ENCODE peak calls at places on chromosome 10, in four cellular contexts. E is astrocyte, H is adrenal gland, S is mucosa of descending colon. Z is an unnamed sample. For H3K9me3, the result is how much of the 10 kb centered on the place peaks cover.

GRCh38 chr10:103789771-103790201 is 65.6 kb downstream of the SH3PXD2A start:
- DNase-seq in H (no peak), E (no peak), S (peak), Z (no peak)

GRCh38 chr10:117477961-117478670 is 64.4 kb upstream of the EMX2 start:
- DNase-seq in H (no peak), S (no peak), E (peak), Z (no peak)

GRCh38 chr10:124917939-124918830 is 23.7 kb upstream of the ZRANB1 start:
- DNase-seq in E (peak), S (peak), H (peak), Z (no peak)

GRCh38 chr10:69663548-69663947 is 33.5 kb downstream of the FAM241B start:
- DNase-seq in S (no peak), H (no peak), E (no peak), Z (no peak)

GRCh38 chr10:63099734-63100133 is 33.4 kb upstream of the NRBF2 start:
- DNase-seq in H (no peak), E (no peak), S (no peak), Z (no peak)

GRCh38 chr10:29542723-29543122 is 92.0 kb downstream of the SVIL start:
- DNase-seq in E (no peak), H (no peak), S (no peak), Z (no peak)

GRCh38 chr10:61609609-61610166 is 53.0 kb upstream of the CABCOCO1 start:
- DNase-seq in S (no peak), H (no peak), E (no peak), Z (no peak)

GRCh38 chr10:88987243-88987726 is 3.3 kb upstream of the FAS start:
- DNase-seq in E (no peak), S (no peak), H (no peak), Z (no peak)

GRCh38 chr10:16521311-16522016 is at the start of gene C1QL3:
- DNase-seq in S (peak), E (peak), H (peak), Z (no peak)

GRCh38 chr10:16583382-16583781 is 61.7 kb upstream of the C1QL3 start:
- DNase-seq in H (no peak), S (no peak), E (no peak), Z (no peak)

GRCh38 chr10:116014859-116015258 is 258.1 kb downstream of the GFRA1 start:
- DNase-seq in H (no peak), S (no peak), E (peak), Z (no peak)

GRCh38 chr10:66538908-66539307 is 386.9 kb upstream of the LRRTM3 start:
- DNase-seq in H (no peak), E (no peak), S (no peak), Z (no peak)

GRCh38 chr10:83012866-83013265 is 1126.4 kb upstream of the GHITM start:
- DNase-seq in S (no peak), E (peak), H (no peak), Z (no peak)

GRCh38 chr10:117989962-117990361 is 56.8 kb downstream of the RAB11FIP2 start:
- DNase-seq in H (no peak), S (no peak), E (no peak), Z (no peak)

GRCh38 chr10:119542990-119543813 is 683 bp upstream of the RGS10 start:
- DNase-seq in E (peak), H (peak), S (peak), Z (no peak)

GRCh38 chr10:95467162-95467599 is 94.0 kb downstream of the SORBS1 start:
- DNase-seq in S (peak), E (no peak), H (no peak), Z (peak)

GRCh38 chr10:79116801-79117723 is 48.3 kb downstream of the ZMIZ1 start:
- DNase-seq in S (peak), H (peak), E (peak), Z (no peak)

GRCh38 chr10:49254556-49255318 is 44.2 kb upstream of the C10orf71 start:
- DNase-seq in S (peak), E (no peak), H (no peak), Z (no peak)

GRCh38 chr10:131074682-131075081 is 236.8 kb downstream of the TCERG1L start:
- DNase-seq in S (no peak), H (no peak), E (no peak), Z (no peak)

GRCh38 chr10:69629897-69630650 is at the start of gene FAM241B:
- DNase-seq in E (peak), H (peak), S (peak), Z (no peak)

GRCh38 chr10:89793649-89794254 is 92.4 kb downstream of the KIF20B start:
- DNase-seq in H (peak), S (peak), E (peak), Z (no peak)

GRCh38 chr10:15346440-15347141 is 24.5 kb downstream of the FAM171A1 start:
- DNase-seq in E (peak), H (no peak), S (no peak), Z (no peak)

GRCh38 chr10:6062101-6062771 is at the start of gene IL2RA:
- DNase-seq in S (peak), H (no peak), E (no peak), Z (peak)

GRCh38 chr10:126734957-126735356 is 64.5 kb upstream of the C10orf90 start:
- DNase-seq in E (no peak), H (no peak), S (no peak), Z (no peak)

GRCh38 chr10:79937661-79938226 is 11.2 kb downstream of the SFTPD start:
- DNase-seq in E (no peak), S (no peak), H (no peak), Z (no peak)

GRCh38 chr10:90888387-90888786 is 16.6 kb downstream of the RPP30 start:
- DNase-seq in H (no peak), E (no peak), S (no peak), Z (no peak)

GRCh38 chr10:58065529-58065815 is 202.2 kb downstream of the IPMK start:
- DNase-seq in H (no peak), E (no peak), S (no peak), Z (no peak)

GRCh38 chr10:24886281-24886680 is 66.1 kb downstream of the PRTFDC1 start:
- DNase-seq in S (peak), E (no peak), H (no peak), Z (no peak)

GRCh38 chr10:10826125-10826524 is 191.5 kb upstream of the CELF2 start:
- DNase-seq in H (no peak), S (no peak), E (peak), Z (no peak)

GRCh38 chr10:29857843-29858242 is 201.5 kb downstream of the JCAD start:
- DNase-seq in S (no peak), H (no peak), E (no peak), Z (no peak)

GRCh38 chr10:63042256-63042655 is 90.9 kb upstream of the NRBF2 start:
- DNase-seq in H (no peak), S (no peak), E (peak), Z (no peak)

GRCh38 chr10:56537984-56538383 is 176.9 kb upstream of the ZWINT start:
- DNase-seq in H (peak), E (peak), S (no peak), Z (no peak)

GRCh38 chr10:123622381-123622780 is 43.8 kb upstream of the GPR26 start:
- DNase-seq in E (no peak), S (no peak), H (no peak), Z (no peak)

DNA sequence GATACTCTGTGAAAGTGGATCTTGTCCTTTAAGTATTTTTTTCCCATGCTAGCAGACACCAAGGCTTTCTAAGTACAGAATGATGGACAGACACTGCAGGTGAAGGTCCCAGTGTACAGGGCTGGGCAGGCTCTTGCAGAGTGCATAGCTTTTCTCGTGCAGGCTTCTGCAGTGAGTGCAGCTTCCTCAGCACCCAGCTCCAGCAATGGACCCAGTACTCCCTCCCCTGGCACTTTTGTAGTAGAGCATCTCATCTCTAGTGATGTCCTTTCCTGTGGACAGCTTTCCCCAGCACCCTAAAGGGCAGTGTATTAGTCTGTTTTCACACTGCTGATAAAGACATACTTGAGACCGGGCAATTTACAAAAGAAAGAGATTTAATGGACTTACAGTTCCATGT is 104.3 kb downstream of the CUL2 start:
- DNase-seq in E (no peak), S (peak), H (no peak), Z (no peak)
- TF ChIP-seq CTCF in E (no peak), S (no peak), H (no peak), Z (no peak)

DNA sequence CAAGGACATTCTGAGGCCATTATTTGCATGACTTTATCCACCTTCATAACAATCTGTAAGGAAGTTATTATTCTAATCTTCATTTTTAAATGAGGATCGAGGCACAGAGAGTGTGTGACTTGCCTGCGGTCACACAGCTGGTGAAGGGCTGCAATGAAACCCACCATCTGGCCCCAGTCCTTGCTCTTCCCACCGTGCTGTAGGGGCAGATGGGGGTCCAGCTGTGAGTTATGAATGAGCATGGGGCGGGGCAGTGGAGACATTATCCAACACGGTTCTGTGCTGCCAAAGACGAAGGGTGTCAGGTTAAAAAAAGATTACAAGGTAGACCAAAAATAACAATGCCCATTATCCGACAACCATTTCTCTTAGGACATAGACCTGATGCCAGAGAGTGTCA is 417.5 kb upstream of the MGMT start:
- DNase-seq in E (no peak), H (no peak), S (no peak), Z (no peak)
- H3K9me3 ChIP-seq in E (under half), H (under half), S (under half), Z (under half)

GRCh38 chr10:110918269-110918632 is 729 bp downstream of the BBIP1 start:
- DNase-seq in E (peak), S (peak), H (peak), Z (peak)
- TF ChIP-seq CTCF in E (no peak), S (no peak), H (no peak), Z (no peak)

DNA sequence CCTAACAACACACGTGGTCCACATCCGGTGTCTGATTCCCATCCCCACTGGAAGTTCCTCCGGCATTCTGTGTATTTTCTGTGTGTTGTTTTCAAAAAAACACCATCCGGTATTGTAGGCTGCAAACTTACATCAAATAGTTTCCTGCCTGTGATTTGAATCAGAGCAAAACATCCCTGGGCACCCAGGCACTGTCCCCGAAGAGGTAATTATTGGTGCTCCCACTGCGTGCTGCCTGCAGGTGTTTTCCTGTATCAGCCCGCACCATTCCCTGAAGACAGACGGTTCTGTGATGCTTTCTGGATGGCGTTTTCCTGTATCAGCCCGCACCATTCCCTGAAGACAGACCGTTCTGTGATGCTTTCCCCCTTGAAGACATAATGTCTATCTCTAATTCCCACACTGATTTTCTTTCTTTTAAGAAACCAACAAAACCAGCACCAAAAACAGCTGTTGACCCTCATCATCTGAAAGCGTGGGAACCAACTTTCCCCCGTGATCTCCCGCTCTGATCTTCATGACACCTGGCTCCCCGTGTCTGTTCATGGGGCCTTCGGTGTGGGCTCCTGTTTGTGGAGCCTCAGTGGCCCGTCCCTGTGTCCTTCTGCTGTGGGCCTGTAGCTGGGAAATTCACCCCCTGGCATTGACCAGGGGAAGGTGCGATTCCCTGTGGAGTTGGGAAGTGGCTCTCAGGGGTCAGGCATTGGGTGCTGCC is 205.3 kb downstream of the ADARB2 start:
- DNase-seq in S (no peak), E (no peak), H (no peak), Z (no peak)
- H3K9me3 ChIP-seq in S (under half), E (under half), H (under half), Z (under half)

GRCh38 chr10:33001908-33002492 is 44.0 kb upstream of the ITGB1 start:
- DNase-seq in S (no peak), H (no peak), E (no peak), Z (no peak)
- TF ChIP-seq CTCF in S (no peak), H (no peak), E (no peak), Z (no peak)

GRCh38 chr10:98217793-98218192 is 50.2 kb downstream of the LOXL4 start:
- DNase-seq in S (no peak), H (no peak), E (no peak), Z (no peak)
- H3K9me3 ChIP-seq in S (under half), H (under half), E (under half), Z (under half)

GRCh38 chr10:77431209-77431611 is 206.4 kb downstream of the KCNMA1 start:
- DNase-seq in H (no peak), S (no peak), E (no peak), Z (no peak)

GRCh38 chr10:77430530-77430929 is 207.1 kb downstream of the KCNMA1 start:
- DNase-seq in H (no peak), E (no peak), S (no peak), Z (no peak)

GRCh38 chr10:77432398-77432797 is 205.2 kb downstream of the KCNMA1 start:
- DNase-seq in H (no peak), E (no peak), S (no peak), Z (no peak)

GRCh38 chr10:77431980-77432379 is 205.6 kb downstream of the KCNMA1 start:
- DNase-seq in E (no peak), H (no peak), S (no peak), Z (no peak)

DNA sequence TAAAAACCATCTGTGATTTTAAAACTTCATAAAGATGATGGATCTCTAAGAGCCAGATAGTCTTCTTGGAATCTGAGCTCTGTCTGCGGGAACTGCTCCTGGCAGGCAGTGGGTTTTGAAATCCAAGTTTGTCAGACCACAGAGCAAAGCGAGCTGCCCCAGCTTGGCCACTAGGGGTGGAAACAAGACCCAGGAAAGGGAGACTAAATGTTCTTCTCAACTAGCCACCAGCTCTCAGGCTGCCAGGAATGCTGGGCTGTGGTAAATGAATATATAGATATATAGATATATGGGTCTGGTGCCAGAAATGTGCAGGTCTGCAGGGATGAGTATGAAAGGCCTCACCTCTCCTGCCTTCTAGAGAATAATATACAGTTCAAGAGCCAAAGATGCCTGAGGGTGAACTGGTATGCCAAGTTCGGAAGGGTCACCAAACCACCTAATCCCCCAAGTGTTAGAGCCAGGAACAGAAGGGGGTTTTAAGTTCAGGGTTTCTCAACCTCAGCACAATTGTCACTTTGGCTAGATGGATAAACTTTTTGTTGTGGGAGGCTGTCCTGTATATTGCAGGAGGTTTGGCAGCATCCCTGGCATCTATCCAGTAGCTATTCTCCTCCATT is 208.7 kb downstream of the KCNMA1 start:
- DNase-seq in H (peak), S (peak), E (peak), Z (no peak)
- TF ChIP-seq CTCF in H (peak), S (peak), E (peak), Z (peak)

GRCh38 chr10:42596196-42596595 is 42.2 kb downstream of the ZNF33B start:
- DNase-seq in S (no peak), E (no peak), H (no peak), Z (no peak)
- H3K9me3 ChIP-seq in S (half or more), E (under half), H (under half), Z (under half)

GRCh38 chr10:35912615-35913170 is 270.6 kb upstream of the FZD8 start:
- DNase-seq in S (no peak), H (no peak), E (peak), Z (no peak)
- TF ChIP-seq CTCF in S (no peak), H (no peak), E (no peak), Z (no peak)

DNA sequence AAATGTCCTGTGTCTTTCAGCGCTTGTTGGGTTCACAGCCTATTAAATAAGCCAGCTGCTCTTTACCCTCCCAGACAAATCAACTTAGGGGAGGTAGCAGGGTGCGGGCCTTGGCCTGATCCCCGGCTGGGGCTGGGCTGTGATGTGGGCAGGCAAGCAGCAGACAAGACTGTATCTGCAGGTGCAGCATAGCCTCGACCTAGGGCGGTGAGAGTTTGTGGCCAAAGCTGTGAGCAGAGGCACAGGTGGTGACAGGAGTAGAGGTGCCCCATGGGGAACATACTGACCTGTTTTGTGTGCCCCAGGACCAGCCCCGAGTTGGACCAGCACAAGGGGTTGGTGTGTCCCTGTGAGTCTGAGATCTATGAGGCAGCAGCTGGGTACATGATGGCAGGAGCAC is 885.4 kb downstream of the ZNF37A start:
- DNase-seq in E (no peak), H (no peak), S (no peak), Z (no peak)
- H3K9me3 ChIP-seq in E (under half), H (under half), S (under half), Z (under half)

Z was measured in ascending aorta.